ENCODE peak calls at places on chromosomes 1 and 21, in nine cellular contexts. W is trophoblast cell; G is adipocyte; B is neuronal stem cell; C is endodermal cell; O is OCI-LY7; Y is pancreas; K is neural progenitor cell; J is CD8-positive, alpha-beta memory T cell. E is an unnamed sample.
A peak's percentile ranks its signal among the peaks of the same experiment; 100 is the strongest.

GRCh38 chr1:57063427-57063826 is 97.6 kb upstream of the C8B start:
- DNase-seq in J (no peak), C (no peak), G (no peak), Y (no peak), K (no peak), W (no peak), B (no peak), O (no peak), E (no peak)

GRCh38 chr1:25826571-25826970 is 6.8 kb downstream of the MTFR1L start:
- DNase-seq in K (no peak), B (no peak), J (no peak), O (no peak), W (no peak), C (no peak), Y (no peak), G (no peak), E (no peak)

GRCh38 chr21:41777934-41778815 is 11.3 kb upstream of the RIPK4 start:
- DNase-seq in K (peak; percentile 93), W (peak; percentile 98), B (peak; percentile 82), G (peak; percentile 97), C (peak; percentile 98), J (no peak), O (peak; percentile 28), Y (peak; percentile 87), E (peak; percentile 88)

GRCh38 chr1:228814091-228814610 is 78.9 kb downstream of the RHOU start:
- DNase-seq in C (no peak), G (no peak), J (no peak), B (no peak), O (no peak), W (no peak), K (no peak), Y (no peak), E (no peak)

GRCh38 chr1:1399870-1400575 is 888 bp upstream of the CCNL2 start:
- DNase-seq in G (peak; percentile 46), B (no peak), C (peak; percentile 65), K (peak; percentile 47), W (no peak), J (no peak), Y (peak; percentile 79), O (peak; percentile 15), E (no peak)

GRCh38 chr1:228236744-228237143 is 28.9 kb downstream of the OBSCN start:
- DNase-seq in G (peak; percentile 12), C (peak; percentile 89), Y (no peak), W (peak; percentile 34), K (peak; percentile 84), O (peak; percentile 56), J (no peak), B (peak; percentile 15), E (peak; percentile 32)

GRCh38 chr1:41758490-41758889 is 160.2 kb downstream of the HIVEP3 start:
- DNase-seq in C (no peak), W (no peak), G (peak; percentile 15), Y (no peak), K (no peak), B (no peak), O (no peak), J (no peak), E (no peak)

GRCh38 chr1:92992066-92992465 is 30.8 kb upstream of the DIPK1A start:
- DNase-seq in J (no peak), B (no peak), C (no peak), G (no peak), K (no peak), O (no peak), W (no peak), Y (no peak), E (no peak)

GRCh38 chr1:69109276-69109675 is 458.4 kb upstream of the LRRC7 start:
- DNase-seq in O (no peak), C (no peak), J (no peak), K (no peak), W (no peak), G (no peak), B (no peak), Y (no peak), E (no peak)

GRCh38 chr1:235567812-235568444 is 63.7 kb upstream of the B3GALNT2 start:
- DNase-seq in C (no peak), G (no peak), B (no peak), J (no peak), O (no peak), W (no peak), K (no peak), Y (no peak), E (no peak)

GRCh38 chr1:159867322-159868064 is 5.0 kb upstream of the VSIG8 start:
- DNase-seq in B (no peak), C (peak; percentile 77), O (no peak), K (no peak), W (no peak), G (no peak), J (no peak), Y (peak; percentile 90), E (no peak)

DNA sequence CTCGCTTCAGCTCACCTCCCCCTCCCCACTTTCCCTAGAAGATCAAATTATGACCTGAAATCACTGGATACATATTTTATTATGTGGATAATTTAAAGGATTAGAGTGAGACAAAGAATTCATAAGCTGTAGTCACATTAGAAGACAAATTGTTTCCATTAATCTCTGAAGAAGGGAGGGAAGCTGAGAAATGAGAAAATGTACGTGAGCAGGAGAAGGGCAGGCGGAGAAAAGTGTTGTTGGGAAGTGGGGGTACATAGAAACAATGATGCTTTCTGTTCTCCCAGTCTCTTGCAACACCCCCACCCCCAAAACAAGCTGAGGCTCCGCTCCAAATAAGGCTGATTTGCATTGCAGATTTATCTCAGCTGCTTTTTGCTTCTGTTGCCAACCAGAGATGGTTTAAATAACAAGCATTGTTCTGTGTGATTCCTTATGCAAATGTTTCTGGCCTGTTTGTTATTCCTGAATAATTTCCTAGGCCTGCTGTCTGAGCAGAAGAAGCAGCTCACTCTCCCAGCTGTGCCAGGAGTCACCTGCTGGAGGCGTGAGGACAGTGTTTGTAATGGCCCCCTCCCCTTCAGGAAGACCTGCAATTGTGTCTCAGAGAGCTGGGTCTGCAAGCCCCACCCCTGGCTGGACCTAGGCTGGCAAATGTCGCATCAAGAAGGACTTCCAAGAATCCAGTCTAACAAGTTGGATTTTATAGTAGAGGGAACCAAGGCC is 121.8 kb upstream of the TNR start:
- DNase-seq in J (no peak), Y (no peak), C (peak; percentile 90), W (peak; percentile 53), K (peak; percentile 40), G (peak; percentile 3), O (no peak), B (no peak), E (peak; percentile 56)
- H3K4me3 ChIP-seq in J (no peak overlapping the region), Y (no peak overlapping the region), C (no peak overlapping the region), W (no peak overlapping the region), K (no peak overlapping the region), G (no peak overlapping the region), O (no peak overlapping the region), B (no peak overlapping the region), E (no peak overlapping the region)

GRCh38 chr21:45923146-45923545 is 58.4 kb upstream of the COL6A1 start:
- DNase-seq in J (peak; percentile 74), C (peak; percentile 93), G (peak; percentile 94), B (peak; percentile 21), Y (peak; percentile 87), K (peak; percentile 69), O (no peak), W (peak; percentile 29), E (peak; percentile 41)

GRCh38 chr21:45920824-45921600 is 60.6 kb upstream of the COL6A1 start:
- DNase-seq in J (no peak), G (peak; percentile 68), O (no peak), Y (no peak), K (no peak), B (no peak), C (no peak), W (no peak), E (no peak)

GRCh38 chr21:45922648-45923047 is 58.9 kb upstream of the COL6A1 start:
- DNase-seq in O (no peak), K (no peak), W (no peak), J (no peak), C (no peak), Y (peak; percentile 35), B (no peak), G (no peak), E (no peak)

GRCh38 chr21:45919593-45919992 is 62.0 kb upstream of the COL6A1 start:
- DNase-seq in Y (peak; percentile 26), K (no peak), W (no peak), J (no peak), G (no peak), B (no peak), O (no peak), C (no peak), E (no peak)

DNA sequence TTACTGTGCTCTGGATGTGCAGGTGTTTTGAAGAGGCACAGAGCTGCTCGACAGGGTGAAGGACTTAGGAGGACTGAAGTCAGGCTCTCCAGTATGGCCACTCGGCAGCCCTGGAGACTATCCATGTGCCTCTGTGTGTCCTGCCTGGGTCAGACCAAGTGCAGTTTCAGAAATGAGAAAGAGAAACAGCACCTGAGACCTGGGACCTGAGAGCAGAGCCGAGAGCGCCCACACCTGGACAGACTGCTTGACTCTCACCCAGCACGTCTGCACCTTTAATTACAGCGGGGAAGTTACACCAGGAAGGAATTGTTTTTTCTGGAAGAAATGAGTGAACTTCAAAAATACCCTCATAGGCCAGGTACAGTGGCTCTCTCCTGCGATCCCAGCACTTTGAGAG is 59.7 kb upstream of the COL6A1 start:
- DNase-seq in Y (peak; percentile 13), J (no peak), W (no peak), K (no peak), G (no peak), B (no peak), C (peak; percentile 55), O (no peak), E (no peak)
- H3K4me1 ChIP-seq in Y (no peaks in the 10 kb centered on the region), J (peaks cover 7% of the 10 kb centered on the region), W (peaks cover 2% of the 10 kb centered on the region), K (no peaks in the 10 kb centered on the region), G (peaks cover 11% of the 10 kb centered on the region), B (no peaks in the 10 kb centered on the region), C (no peaks in the 10 kb centered on the region), O (no peaks in the 10 kb centered on the region), E (no peaks in the 10 kb centered on the region)

GRCh38 chr1:17594026-17594425 is 54.5 kb downstream of the ARHGEF10L start:
- DNase-seq in J (no peak), Y (no peak), B (no peak), O (no peak), C (no peak), G (peak; percentile 14), W (no peak), K (no peak), E (no peak)
- H3K4me3 ChIP-seq in J (no peak overlapping the region), Y (no peak overlapping the region), B (no peak overlapping the region), O (no peak overlapping the region), C (no peak overlapping the region), G (no peak overlapping the region), W (no peak overlapping the region), K (no peak overlapping the region), E (no peak overlapping the region)

GRCh38 chr1:206714331-206715058 is 29.8 kb downstream of the MAPKAPK2 start:
- DNase-seq in W (no peak), G (peak; percentile 52), C (no peak), J (no peak), B (no peak), K (no peak), Y (no peak), O (no peak), E (no peak)

GRCh38 chr1:206715120-206715519 is 30.4 kb downstream of the MAPKAPK2 start:
- DNase-seq in Y (no peak), K (no peak), O (no peak), J (no peak), W (no peak), C (no peak), G (no peak), B (no peak), E (no peak)

GRCh38 chr1:206717237-206717989 is 32.7 kb downstream of the MAPKAPK2 start:
- DNase-seq in W (no peak), G (no peak), B (no peak), Y (no peak), K (no peak), J (no peak), C (no peak), O (peak; percentile 26), E (no peak)

GRCh38 chr1:206716519-206717236 is 32.0 kb downstream of the MAPKAPK2 start:
- DNase-seq in G (no peak), O (no peak), B (no peak), W (no peak), K (no peak), J (no peak), Y (no peak), C (no peak), E (no peak)

GRCh38 chr1:206715552-206716518 is 31.1 kb downstream of the MAPKAPK2 start:
- DNase-seq in B (no peak), J (no peak), G (no peak), C (no peak), K (no peak), W (no peak), Y (no peak), O (no peak), E (no peak)
- H3K4me1 ChIP-seq in B (peaks cover 5% of the 10 kb centered on the region), J (peaks cover 70% of the 10 kb centered on the region), G (peaks cover 48% of the 10 kb centered on the region), C (no peaks in the 10 kb centered on the region), K (peaks cover 7% of the 10 kb centered on the region), W (peaks cover 13% of the 10 kb centered on the region), Y (peaks cover 15% of the 10 kb centered on the region), O (peaks cover 52% of the 10 kb centered on the region), E (no peaks in the 10 kb centered on the region)